ENCODE peak calls at places on chromosomes 2 and 18, in ten cellular contexts. X, M, U, B, F, A, Z, J, T and H are unnamed samples.

GRCh38 chr2:211035548-211036185 is 479.3 kb downstream of the CPS1 start:
- DNase-seq in X (peak; percentile 4), M (no peak), U (no peak), B (no peak), F (peak; percentile 45), A (peak; percentile 36), Z (no peak), J (no peak), T (no peak), H (no peak)

GRCh38 chr2:189249171-189249570 is 69.6 kb upstream of the COL5A2 start:
- DNase-seq in X (peak; percentile 85), M (no peak), U (no peak), B (no peak), F (no peak), A (no peak), Z (no peak), J (no peak), T (no peak), H (no peak)

GRCh38 chr2:30226144-30227032 is 4.9 kb upstream of the LBH start:
- DNase-seq in X (peak; percentile 72), M (no peak), U (no peak), B (no peak), F (peak; percentile 40), A (no peak), Z (no peak), J (peak; percentile 27), T (no peak), H (no peak)

GRCh38 chr2:180010701-180011100 is 3.6 kb upstream of the CWC22 start:
- DNase-seq in X (no peak), M (no peak), U (no peak), B (no peak), F (no peak), A (no peak), Z (no peak), J (no peak), T (no peak), H (no peak)

GRCh38 chr2:165901595-165901994 is 52.0 kb downstream of the TTC21B start:
- DNase-seq in X (no peak), M (no peak), U (no peak), B (no peak), F (no peak), A (no peak), Z (no peak), J (no peak), T (no peak), H (no peak)

GRCh38 chr18:61637319-61637718 is 255.5 kb downstream of the RNF152 start:
- DNase-seq in X (no peak), M (no peak), U (no peak), B (peak; percentile 31), F (no peak), A (no peak), Z (peak; percentile 87), J (no peak), T (no peak), H (no peak)

GRCh38 chr2:11683486-11683885 is 13.5 kb upstream of the NTSR2 start:
- DNase-seq in X (no peak), M (no peak), U (no peak), B (no peak), F (no peak), A (no peak), Z (no peak), J (no peak), T (no peak), H (no peak)

GRCh38 chr2:242027676-242028450 is 158.3 kb downstream of the RTP5 start:
- DNase-seq in X (no peak), M (peak; percentile 13), U (no peak), B (no peak), F (no peak), A (no peak), Z (no peak), J (no peak), T (peak; percentile 58), H (peak; percentile 42)

DNA sequence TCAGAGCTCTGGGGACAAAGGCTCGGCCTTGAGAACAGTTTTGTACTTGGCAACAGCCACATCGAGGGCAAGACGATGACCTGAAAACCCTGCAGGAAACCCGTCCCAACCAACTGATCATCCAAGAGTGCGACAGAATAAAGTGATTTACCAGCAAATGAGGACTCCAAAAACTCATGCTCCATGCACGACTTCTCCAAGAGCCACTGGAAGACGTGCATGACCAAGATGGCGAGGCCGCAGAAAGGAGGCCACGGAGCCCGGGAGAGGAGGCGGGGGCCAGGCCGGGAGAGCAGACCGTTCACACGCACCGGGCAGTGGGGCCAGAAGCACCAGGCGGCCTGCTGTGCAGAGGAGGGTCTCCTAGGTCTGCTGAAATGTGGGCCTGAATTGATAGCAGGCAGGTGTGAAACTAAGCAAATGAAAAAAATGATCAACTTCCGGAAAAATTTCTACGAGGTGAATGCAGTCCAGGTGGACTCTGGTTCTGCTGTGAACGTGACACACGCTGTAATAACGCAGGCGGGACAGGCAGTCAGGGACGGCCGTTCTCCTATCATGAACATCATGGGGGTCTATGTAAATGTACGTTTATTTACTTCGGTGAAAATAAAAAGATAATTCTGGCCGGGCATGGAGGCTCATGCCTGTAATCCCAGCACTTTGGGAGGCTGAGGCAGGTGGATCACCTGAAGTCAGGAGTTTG is 252.2 kb downstream of the HDAC4 start:
- DNase-seq in X (no peak), M (peak; percentile 21), U (no peak), B (no peak), F (no peak), A (no peak), Z (peak; percentile 32), J (no peak), T (no peak), H (no peak)
- H3K36me3 ChIP-seq in X (peaks cover 58% of the 10 kb centered on the region), M (no peaks in the 10 kb centered on the region), U (peaks cover 66% of the 10 kb centered on the region), B (no peaks in the 10 kb centered on the region), F (no peaks in the 10 kb centered on the region), A (no peaks in the 10 kb centered on the region), Z (no peaks in the 10 kb centered on the region), J (peaks cover 17% of the 10 kb centered on the region), T (peaks cover 24% of the 10 kb centered on the region), H (peaks cover 24% of the 10 kb centered on the region)

DNA sequence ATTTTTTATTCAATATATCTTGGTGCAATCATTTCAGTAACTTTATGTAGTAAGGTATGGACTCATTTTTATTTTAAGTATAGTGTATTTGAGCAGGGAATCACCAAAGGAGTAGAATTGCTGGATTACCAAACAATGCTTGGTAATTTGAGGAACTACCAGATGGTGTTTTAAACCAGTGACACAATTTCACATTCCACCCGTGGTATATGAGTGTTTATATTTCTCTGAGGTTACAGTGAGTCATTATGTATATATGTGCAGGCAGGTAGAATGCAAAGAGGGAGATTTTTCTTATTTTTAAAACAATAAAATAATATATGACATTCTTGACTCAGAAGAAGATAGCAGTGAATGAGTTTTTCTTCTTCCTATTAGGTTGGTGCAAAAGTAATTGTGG is 596.9 kb downstream of the DCC start:
- DNase-seq in X (no peak), M (no peak), U (no peak), B (no peak), F (no peak), A (no peak), Z (no peak), J (no peak), T (no peak), H (no peak)
- H3K4me3 ChIP-seq in X (no peak overlapping the region), M (no peak overlapping the region), U (no peak overlapping the region), B (no peak overlapping the region), F (no peak overlapping the region), A (no peak overlapping the region), Z (no peak overlapping the region), J (no peak overlapping the region), T (no peak overlapping the region), H (no peak overlapping the region)

GRCh38 chr18:76521367-76521766 is 26.3 kb upstream of the ZNF516 start:
- DNase-seq in X (no peak), M (no peak), U (no peak), B (no peak), F (no peak), A (no peak), Z (no peak), J (no peak), T (no peak), H (no peak)

GRCh38 chr18:76519156-76519549 is 24.1 kb upstream of the ZNF516 start:
- DNase-seq in X (no peak), M (no peak), U (no peak), B (no peak), F (no peak), A (peak; percentile 41), Z (no peak), J (no peak), T (no peak), H (no peak)

GRCh38 chr18:76518073-76518472 is 23.0 kb upstream of the ZNF516 start:
- DNase-seq in X (peak; percentile 32), M (no peak), U (no peak), B (no peak), F (no peak), A (no peak), Z (no peak), J (no peak), T (no peak), H (no peak)

GRCh38 chr18:76522104-76522503 is 27.1 kb upstream of the ZNF516 start:
- DNase-seq in X (no peak), M (no peak), U (no peak), B (no peak), F (no peak), A (peak; percentile 27), Z (no peak), J (no peak), T (no peak), H (no peak)

DNA sequence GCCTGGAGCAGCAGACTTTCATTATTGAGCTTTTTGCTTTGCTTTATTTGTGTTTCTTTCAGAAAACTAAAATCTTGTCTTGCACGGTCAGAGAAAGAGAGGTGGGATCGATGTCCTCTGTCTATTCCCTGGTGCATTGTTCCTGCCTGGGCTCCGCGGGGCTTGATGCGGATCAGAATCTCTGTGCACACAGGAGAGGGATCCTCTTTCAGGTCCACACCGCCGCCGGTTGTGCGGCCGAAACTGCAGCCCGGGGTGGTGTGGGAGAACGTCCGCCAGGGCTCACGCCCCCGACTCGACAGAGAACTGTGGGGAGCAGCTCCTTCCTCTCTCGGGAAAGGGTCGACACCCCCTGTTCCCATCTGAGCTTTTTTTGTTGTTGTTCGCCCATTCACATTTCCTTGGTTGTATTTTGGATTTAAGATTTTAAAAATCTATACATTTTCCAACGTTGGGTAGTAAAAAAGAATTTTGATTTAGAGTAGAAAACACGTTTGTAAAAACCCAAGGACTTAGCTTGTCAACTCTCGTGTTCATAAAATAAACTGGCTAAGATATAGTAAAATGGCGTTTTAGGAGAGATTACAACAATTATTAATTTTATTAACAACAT is 23.6 kb upstream of the ZNF516 start:
- DNase-seq in X (peak; percentile 31), M (peak; percentile 70), U (no peak), B (no peak), F (peak; percentile 50), A (peak; percentile 65), Z (peak; percentile 68), J (no peak), T (no peak), H (peak; percentile 63)
- H3K36me3 ChIP-seq in X (no peaks in the 10 kb centered on the region), M (no peaks in the 10 kb centered on the region), U (no peaks in the 10 kb centered on the region), B (no peaks in the 10 kb centered on the region), F (no peaks in the 10 kb centered on the region), A (no peaks in the 10 kb centered on the region), Z (no peaks in the 10 kb centered on the region), J (no peaks in the 10 kb centered on the region), T (no peaks in the 10 kb centered on the region), H (no peaks in the 10 kb centered on the region)

DNA sequence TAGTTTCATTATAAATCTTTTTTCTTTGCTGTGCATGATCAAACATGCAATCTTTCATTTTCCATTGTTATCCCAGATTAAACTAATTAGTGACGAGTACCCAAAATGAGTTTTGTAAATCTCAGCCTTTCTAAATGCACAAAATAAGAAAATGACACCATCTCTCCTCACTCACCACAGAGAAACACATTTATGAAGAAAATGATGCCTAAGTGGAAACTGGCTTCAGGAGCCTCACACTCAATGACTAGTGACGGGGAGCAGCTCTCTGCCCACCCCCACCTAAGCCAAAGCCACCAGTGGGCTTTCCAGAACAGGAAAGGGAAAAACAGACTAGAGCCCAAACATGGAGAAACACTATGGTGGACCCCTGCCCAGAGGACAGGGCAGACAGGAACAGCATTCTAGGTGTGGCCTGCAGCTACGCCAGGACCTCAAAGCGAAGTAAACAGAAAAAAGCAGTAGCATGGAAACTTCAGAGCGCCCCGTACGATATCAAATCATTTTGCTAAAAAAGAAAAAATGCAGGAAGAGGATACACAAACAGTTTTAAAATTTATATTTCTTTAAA is 113.5 kb downstream of the RBMS1 start:
- DNase-seq in X (no peak), M (no peak), U (no peak), B (no peak), F (no peak), A (no peak), Z (no peak), J (no peak), T (no peak), H (no peak)
- H3K4me3 ChIP-seq in X (no peak overlapping the region), M (no peak overlapping the region), U (no peak overlapping the region), B (no peak overlapping the region), F (no peak overlapping the region), A (no peak overlapping the region), Z (no peak overlapping the region), J (no peak overlapping the region), T (no peak overlapping the region), H (no peak overlapping the region)